ENCODE peak calls at places on chromosomes 13 and 19, in eight cellular contexts. W, T, R, U, M, C, H and E are unnamed samples.

GRCh38 chr19:6297202-6297601 is 17.4 kb upstream of the MLLT1 start:
- DNase-seq in W (no peak), T (no peak), R (peak), U (no peak), M (no peak), C (no peak), H (no peak), E (no peak)

GRCh38 chr19:35223856-35224505 is 4.6 kb downstream of the FAM187B start:
- DNase-seq in W (peak), T (no peak), R (no peak), U (peak), M (no peak), C (no peak), H (no peak), E (no peak)

GRCh38 chr19:2309734-2310362 is 1.9 kb upstream of the LINGO3 start:
- DNase-seq in W (no peak), T (no peak), R (no peak), U (no peak), M (no peak), C (no peak), H (no peak), E (no peak)

GRCh38 chr13:46963874-46964273 is 67.0 kb upstream of the HTR2A start:
- DNase-seq in W (no peak), T (no peak), R (no peak), U (no peak), M (peak), C (no peak), H (no peak), E (no peak)

GRCh38 chr19:53969366-53969765 is 6.6 kb downstream of the CACNG8 start:
- DNase-seq in W (no peak), T (no peak), R (no peak), U (no peak), M (no peak), C (no peak), H (no peak), E (no peak)

GRCh38 chr13:99123101-99124045 is 77.3 kb upstream of the UBAC2 start:
- DNase-seq in W (no peak), T (no peak), R (no peak), U (no peak), M (no peak), C (no peak), H (no peak), E (no peak)

GRCh38 chr19:5801796-5802616 is 2.9 kb upstream of the NRTN start:
- DNase-seq in W (no peak), T (no peak), R (no peak), U (no peak), M (no peak), C (no peak), H (no peak), E (no peak)

GRCh38 chr19:3129112-3129511 is 6.7 kb upstream of the GNA15 start:
- DNase-seq in W (no peak), T (no peak), R (no peak), U (no peak), M (no peak), C (no peak), H (no peak), E (no peak)

GRCh38 chr19:6242677-6243076 is 37.1 kb downstream of the MLLT1 start:
- DNase-seq in W (no peak), T (no peak), R (peak), U (no peak), M (no peak), C (no peak), H (no peak), E (no peak)

GRCh38 chr13:44040754-44041100 is 161.0 kb downstream of the LACC1 start:
- DNase-seq in W (no peak), T (no peak), R (no peak), U (no peak), M (no peak), C (no peak), H (no peak), E (no peak)

GRCh38 chr13:46124967-46125933 is 20.4 kb upstream of the CPB2 start:
- DNase-seq in W (no peak), T (no peak), R (no peak), U (no peak), M (no peak), C (no peak), H (no peak), E (no peak)

GRCh38 chr19:50777830-50778303 is 7.6 kb downstream of the GPR32 start:
- DNase-seq in W (no peak), T (no peak), R (no peak), U (no peak), M (no peak), C (no peak), H (no peak), E (no peak)

GRCh38 chr19:3275068-3275582 is 50.7 kb downstream of the CELF5 start:
- DNase-seq in W (no peak), T (peak), R (no peak), U (no peak), M (no peak), C (no peak), H (no peak), E (no peak)

GRCh38 chr13:23748591-23748990 is 140.6 kb downstream of the MIPEP start:
- DNase-seq in W (no peak), T (peak), R (no peak), U (no peak), M (no peak), C (no peak), H (no peak), E (no peak)

GRCh38 chr13:96052655-96053002 is 572 bp downstream of the UGGT2 start:
- DNase-seq in W (no peak), T (no peak), R (no peak), U (no peak), M (peak), C (no peak), H (no peak), E (no peak)

GRCh38 chr13:64457976-64458375 is 2772.2 kb downstream of the PCDH9 start:
- DNase-seq in W (no peak), T (no peak), R (no peak), U (no peak), M (no peak), C (no peak), H (no peak), E (no peak)

GRCh38 chr13:44300895-44301638 is 72.6 kb upstream of the SERP2 start:
- DNase-seq in W (no peak), T (no peak), R (no peak), U (peak), M (no peak), C (no peak), H (peak), E (peak)

GRCh38 chr19:53156888-53157287 is 2.0 kb downstream of the ZNF347 start:
- DNase-seq in W (no peak), T (no peak), R (no peak), U (no peak), M (no peak), C (no peak), H (no peak), E (no peak)

GRCh38 chr19:34236035-34236793 is 18.1 kb upstream of the GARRE1 start:
- DNase-seq in W (no peak), T (no peak), R (no peak), U (no peak), M (no peak), C (peak), H (no peak), E (no peak)

GRCh38 chr19:18745012-18745735 is 45.9 kb downstream of the COMP start:
- DNase-seq in W (no peak), T (no peak), R (no peak), U (no peak), M (no peak), C (no peak), H (no peak), E (no peak)

GRCh38 chr13:27375686-27376326 is 48.6 kb upstream of the GTF3A start:
- DNase-seq in W (no peak), T (no peak), R (no peak), U (peak), M (no peak), C (peak), H (no peak), E (peak)

GRCh38 chr19:5154129-5154798 is 185.4 kb downstream of the KDM4B start:
- DNase-seq in W (no peak), T (no peak), R (peak), U (no peak), M (no peak), C (peak), H (no peak), E (peak)

GRCh38 chr19:33691736-33692135 is 70.0 kb downstream of the CHST8 start:
- DNase-seq in W (no peak), T (no peak), R (peak), U (no peak), M (no peak), C (no peak), H (no peak), E (no peak)

GRCh38 chr19:19107663-19108062 is 30.6 kb downstream of the TMEM161A start:
- DNase-seq in W (no peak), T (no peak), R (no peak), U (no peak), M (no peak), C (no peak), H (no peak), E (no peak)

GRCh38 chr13:52459668-52460067 is 4.4 kb downstream of the CKAP2 start:
- DNase-seq in W (no peak), T (no peak), R (no peak), U (no peak), M (no peak), C (no peak), H (no peak), E (no peak)

GRCh38 chr13:50323440-50324070 is 308.3 kb downstream of the KCNRG start:
- DNase-seq in W (no peak), T (no peak), R (no peak), U (no peak), M (no peak), C (no peak), H (no peak), E (no peak)

GRCh38 chr13:38582133-38582532 is 104.7 kb upstream of the FREM2 start:
- DNase-seq in W (no peak), T (no peak), R (no peak), U (no peak), M (no peak), C (no peak), H (no peak), E (no peak)

GRCh38 chr13:35630551-35631275 is 154.2 kb upstream of the MAB21L1 start:
- DNase-seq in W (no peak), T (no peak), R (no peak), U (no peak), M (no peak), C (no peak), H (no peak), E (no peak)

GRCh38 chr19:36378625-36379509 is at the start of gene ZFP14:
- DNase-seq in W (peak), T (peak), R (peak), U (peak), M (peak), C (peak), H (peak), E (peak)
- TF ChIP-seq POLR2AphosphoS5 in W (peak), T (no peak), R (peak), U (peak), M (no peak), C (peak), H (peak), E (peak)

GRCh38 chr19:17026706-17027427 is at the start of gene CPAMD8:
- DNase-seq in W (no peak), T (no peak), R (no peak), U (peak), M (no peak), C (no peak), H (no peak), E (no peak)
- TF ChIP-seq POLR2AphosphoS5 in W (no peak), T (no peak), R (no peak), U (no peak), M (no peak), C (no peak), H (no peak), E (no peak)

DNA sequence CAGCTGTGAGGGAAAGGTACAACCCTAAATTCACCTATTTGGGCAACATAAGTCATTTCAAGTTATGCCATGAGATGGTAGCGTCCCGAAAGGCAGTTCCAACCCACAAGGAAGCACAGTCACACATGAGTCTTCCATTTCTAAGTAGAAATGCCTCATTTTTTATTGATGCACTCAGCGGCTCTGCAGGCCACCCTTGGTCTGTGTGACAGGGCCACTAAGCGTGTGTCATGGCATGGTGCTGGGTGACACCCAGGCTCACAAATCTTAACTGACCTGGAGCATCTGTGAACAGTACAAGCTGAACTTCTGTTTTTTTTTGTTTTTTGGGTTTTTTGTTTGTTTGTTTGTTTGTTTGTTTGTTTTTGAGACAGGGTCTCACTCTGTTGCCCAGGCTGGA is 15.1 kb downstream of the RAB20 start:
- DNase-seq in W (no peak), T (no peak), R (peak), U (no peak), M (no peak), C (no peak), H (no peak), E (no peak)
- TF ChIP-seq POLR2AphosphoS5 in W (no peak), T (no peak), R (no peak), U (no peak), M (no peak), C (no peak), H (no peak), E (no peak)

GRCh38 chr19:49127674-49128544 is 8.6 kb downstream of the PPFIA3 start:
- DNase-seq in W (peak), T (no peak), R (peak), U (peak), M (peak), C (peak), H (peak), E (peak)
- TF ChIP-seq POLR2AphosphoS5 in W (peak), T (peak), R (peak), U (no peak), M (peak), C (no peak), H (no peak), E (no peak)

GRCh38 chr19:42495663-42496062 is 32.6 kb downstream of the CEACAM1 start:
- DNase-seq in W (no peak), T (no peak), R (no peak), U (no peak), M (no peak), C (no peak), H (no peak), E (no peak)
- TF ChIP-seq POLR2AphosphoS5 in W (no peak), T (no peak), R (no peak), U (no peak), M (no peak), C (no peak), H (no peak), E (no peak)

GRCh38 chr13:42041684-42042035 is 6.8 kb upstream of the DGKH start:
- DNase-seq in W (no peak), T (no peak), R (no peak), U (peak), M (no peak), C (peak), H (peak), E (peak)
- TF ChIP-seq POLR2AphosphoS5 in W (peak), T (no peak), R (no peak), U (no peak), M (no peak), C (no peak), H (no peak), E (no peak)